ENCODE peak calls at places on chromosome X, in seven cellular contexts. E is astrocyte of the cerebellum, P is astrocyte of the spinal cord, A is coronary artery, L is WERI-Rb-1, H is tibial nerve, I is lower lobe of right lung. X is an unnamed sample.

GRCh38 chrX:95145848-95146540 is 1472.0 kb downstream of the FAM133A start:
- DNase-seq in P (no peak), A (no peak), E (no peak), L (no peak), I (no peak), H (no peak), X (no peak)

GRCh38 chrX:48945517-48946348 is 11.7 kb downstream of the OTUD5 start:
- DNase-seq in I (peak; percentile 54), E (no peak), A (no peak), L (peak; percentile 61), P (peak; percentile 45), H (no peak), X (peak; percentile 36)

GRCh38 chrX:31036895-31037294 is 34.9 kb downstream of the FTHL17 start:
- DNase-seq in I (peak; percentile 43), P (peak; percentile 44), E (peak; percentile 23), H (peak; percentile 24), L (peak; percentile 55), A (no peak), X (no peak)

GRCh38 chrX:48683411-48683982 is at the start of gene WAS:
- DNase-seq in L (no peak), H (no peak), I (peak; percentile 60), P (no peak), E (no peak), A (no peak), X (peak; percentile 29)

GRCh38 chrX:151396042-151396826 is 772 bp upstream of the VMA21 start:
- DNase-seq in I (peak; percentile 46), P (peak; percentile 67), E (peak; percentile 20), L (peak; percentile 64), A (no peak), H (peak; percentile 4), X (no peak)

GRCh38 chrX:23616361-23616760 is 50.9 kb upstream of the PRDX4 start:
- DNase-seq in I (no peak), P (peak; percentile 18), E (no peak), L (no peak), A (no peak), H (no peak), X (no peak)

GRCh38 chrX:18722500-18723071 is 15.1 kb downstream of the PPEF1 start:
- DNase-seq in E (no peak), H (no peak), P (no peak), I (no peak), A (no peak), L (no peak), X (no peak)

GRCh38 chrX:111288841-111289240 is 18.6 kb upstream of the CAPN6 start:
- DNase-seq in L (no peak), A (no peak), P (no peak), I (no peak), E (no peak), H (no peak), X (no peak)

GRCh38 chrX:99603076-99603814 is 806.8 kb downstream of the PCDH19 start:
- DNase-seq in I (no peak), E (no peak), L (no peak), H (no peak), A (no peak), P (no peak), X (no peak)

GRCh38 chrX:68894513-68895338 is 65.9 kb downstream of the EFNB1 start:
- DNase-seq in I (peak; percentile 67), H (peak; percentile 37), L (no peak), P (peak; percentile 32), E (no peak), A (no peak), X (no peak)

GRCh38 chrX:100609591-100609990 is 24.9 kb downstream of the TNMD start:
- DNase-seq in E (no peak), P (no peak), A (no peak), H (no peak), L (no peak), I (no peak), X (no peak)

GRCh38 chrX:10110984-10111363 is 45.8 kb upstream of the CLCN4 start:
- DNase-seq in A (no peak), E (no peak), H (no peak), L (no peak), I (no peak), P (no peak), X (no peak)

GRCh38 chrX:16022580-16023170 is 100.7 kb upstream of the GRPR start:
- DNase-seq in E (peak; percentile 6), A (no peak), I (no peak), P (peak; percentile 39), H (no peak), L (no peak), X (no peak)

DNA sequence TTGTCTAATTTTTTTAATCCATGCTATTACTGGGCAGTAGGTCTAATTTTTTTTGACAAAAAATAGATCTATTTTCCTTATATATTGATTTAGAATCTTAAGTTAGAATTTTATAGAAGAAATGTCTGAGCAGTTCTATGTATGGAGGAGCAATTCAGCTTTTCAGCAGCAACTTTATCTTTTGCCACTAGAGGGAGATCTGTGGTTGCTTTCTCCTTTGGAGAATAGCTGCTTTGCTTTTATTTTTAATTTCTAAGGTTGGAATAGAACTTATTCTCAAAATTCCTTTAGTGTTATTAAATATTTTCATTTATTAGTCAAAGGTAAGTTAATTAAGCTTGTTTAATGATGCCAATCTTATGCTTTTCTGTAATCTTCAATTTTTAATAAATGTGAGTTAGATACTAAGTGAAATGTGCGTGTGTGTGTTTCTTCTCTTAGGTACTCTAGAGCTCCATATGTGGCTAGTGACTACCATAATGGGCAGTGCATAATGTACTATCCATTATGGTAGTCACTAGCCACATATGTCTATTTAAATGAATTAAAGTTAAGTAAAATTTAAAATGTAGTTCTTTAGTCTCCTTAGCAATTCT is 29.3 kb downstream of the FAM199X start:
- DNase-seq in E (peak; percentile 2), A (no peak), H (peak; percentile 4), I (no peak), L (no peak), P (peak; percentile 34), X (no peak)
- TF ChIP-seq CTCF in E (peak; percentile 81), A (peak; percentile 29), H (peak; percentile 35), I (peak; percentile 62), L (peak; percentile 56), P (peak; percentile 85), X (peak; percentile 68)

DNA sequence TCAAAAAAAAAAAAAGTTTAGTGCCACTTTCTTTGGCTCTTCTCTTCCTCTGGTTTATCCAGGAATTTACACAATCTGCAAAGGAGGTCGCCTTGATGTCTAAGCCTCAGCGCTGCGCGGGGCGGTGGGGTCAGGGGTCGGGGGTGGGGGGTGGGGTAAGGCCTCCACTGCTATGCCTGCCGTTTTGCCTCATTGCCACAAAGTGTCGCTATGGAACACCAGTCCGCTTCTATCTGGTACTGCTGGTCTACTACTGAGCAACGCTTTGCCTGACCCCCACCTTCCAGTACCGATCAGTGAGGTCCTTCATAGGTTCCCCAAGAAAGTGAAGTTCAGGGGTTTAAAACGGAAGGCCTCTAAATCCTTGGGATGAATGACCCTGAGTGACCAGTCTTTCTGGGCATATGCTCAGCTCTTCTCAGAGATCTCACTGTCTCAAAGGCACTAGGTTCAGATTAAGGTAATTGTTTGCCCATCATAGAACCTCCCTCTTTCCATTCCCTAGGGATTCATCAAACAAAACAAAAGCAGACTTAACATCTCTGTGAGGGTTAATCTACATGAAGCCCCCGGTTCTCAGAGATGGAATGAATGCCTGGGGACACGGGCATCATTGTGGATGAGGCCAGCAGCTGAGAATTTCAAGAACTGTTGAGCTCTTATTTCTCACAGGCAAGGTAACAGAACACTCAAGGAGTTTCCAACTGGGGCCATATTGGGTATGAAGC is 16.9 kb upstream of the TSR2 start:
- DNase-seq in E (no peak), L (no peak), H (no peak), A (no peak), I (no peak), P (no peak), X (no peak)
- TF ChIP-seq CTCF in E (no peak), L (no peak), H (no peak), A (no peak), I (no peak), P (peak; percentile 9), X (no peak)

DNA sequence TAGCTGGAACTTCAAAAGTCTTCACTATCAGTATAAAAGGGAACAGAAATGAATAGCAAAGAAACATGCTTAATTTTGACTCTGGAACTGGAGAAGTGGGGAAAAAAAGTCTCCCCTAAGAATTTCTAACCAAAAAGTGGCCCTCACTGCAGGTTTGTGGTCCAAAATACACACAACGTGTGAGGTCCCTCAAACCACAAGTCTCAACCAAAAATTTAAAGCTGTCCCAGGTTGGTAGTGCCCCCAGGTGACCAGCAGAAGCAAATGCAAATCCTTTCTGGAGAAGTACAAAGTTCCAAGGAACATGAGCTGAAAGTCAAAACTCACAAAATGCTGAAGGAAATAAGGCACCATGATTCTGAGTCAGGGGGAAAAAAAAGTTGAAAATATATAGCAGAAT is 23.6 kb upstream of the VAMP7 start:
- DNase-seq in L (peak; percentile 24), H (no peak), E (no peak), I (no peak), A (no peak), P (no peak), X (no peak)
- TF ChIP-seq CTCF in L (peak; percentile 66), H (no peak), E (no peak), I (no peak), A (no peak), P (peak; percentile 18), X (no peak)

GRCh38 chrX:103467870-103468269 is 51.4 kb downstream of the RAB40A start:
- DNase-seq in E (no peak), L (no peak), I (no peak), A (no peak), P (no peak), H (no peak), X (no peak)

GRCh38 chrX:103461156-103461555 is 58.1 kb downstream of the RAB40A start:
- DNase-seq in E (no peak), H (no peak), P (no peak), I (no peak), L (no peak), A (no peak), X (no peak)

GRCh38 chrX:103464774-103465117 is 54.5 kb downstream of the RAB40A start:
- DNase-seq in I (peak; percentile 51), L (peak; percentile 50), H (peak; percentile 89), P (peak; percentile 73), A (peak; percentile 72), E (peak; percentile 57), X (peak; percentile 49)

GRCh38 chrX:103467156-103467555 is 52.1 kb downstream of the RAB40A start:
- DNase-seq in L (no peak), P (no peak), E (no peak), H (no peak), A (no peak), I (no peak), X (no peak)

GRCh38 chrX:103464071-103464773 is 55.1 kb downstream of the RAB40A start:
- DNase-seq in P (peak; percentile 52), H (peak; percentile 19), L (peak; percentile 29), I (no peak), E (no peak), A (no peak), X (no peak)
- TF ChIP-seq CTCF in P (peak; percentile 51), H (peak; percentile 12), L (peak; percentile 16), I (peak; percentile 9), E (peak; percentile 59), A (no peak), X (no peak)

X was measured in natural killer cell.